ENCODE peak calls at places on chromosomes 11 and 22, in four cellular contexts. Q, X, E and R are unnamed samples. For H3K27me3, the result is how much of the 10 kb centered on the place peaks cover.

GRCh38 chr22:48431536-48432315 is 1395.9 kb downstream of the BRD1 start:
- DNase-seq in Q (no peak), E (no peak), X (no peak), R (no peak)

GRCh38 chr22:47591016-47591415 is 828.6 kb downstream of the TBC1D22A start:
- DNase-seq in Q (no peak), E (no peak), X (no peak), R (no peak)

GRCh38 chr11:13140873-13141655 is 131.9 kb downstream of the RASSF10 start:
- DNase-seq in X (no peak), E (no peak), Q (peak), R (no peak)

GRCh38 chr11:126339866-126340434 is 15.5 kb upstream of the ST3GAL4 start:
- DNase-seq in X (peak), E (no peak), Q (peak), R (no peak)

GRCh38 chr22:37254206-37254866 is 10.3 kb upstream of the RAC2 start:
- DNase-seq in E (no peak), X (no peak), Q (peak), R (no peak)

GRCh38 chr11:46718155-46719019 is 626 bp upstream of the F2 start:
- DNase-seq in X (no peak), E (no peak), Q (no peak), R (no peak)

GRCh38 chr11:125952973-125953372 is 7.1 kb downstream of the VSIG10L2 start:
- DNase-seq in Q (peak), E (no peak), X (peak), R (no peak)

GRCh38 chr22:38074181-38075104 is 9.5 kb downstream of the SLC16A8 start:
- DNase-seq in Q (no peak), E (no peak), X (no peak), R (no peak)

GRCh38 chr11:80167766-80168165 is 726.9 kb upstream of the TENM4 start:
- DNase-seq in Q (peak), E (no peak), X (no peak), R (peak)

GRCh38 chr22:48748860-48749554 is 1078.7 kb downstream of the BRD1 start:
- DNase-seq in Q (no peak), X (no peak), E (no peak), R (no peak)

GRCh38 chr11:17063171-17064002 is 14.1 kb downstream of the RPS13 start:
- DNase-seq in E (no peak), Q (peak), X (peak), R (peak)

GRCh38 chr22:23823331-23823791 is 15.4 kb downstream of the DERL3 start:
- DNase-seq in E (no peak), X (no peak), Q (no peak), R (no peak)

GRCh38 chr11:58640386-58641023 is 18.0 kb downstream of the CNTF start:
- DNase-seq in Q (no peak), E (peak), X (no peak), R (no peak)

GRCh38 chr11:44621784-44622183 is 56.3 kb downstream of the CD82 start:
- DNase-seq in Q (no peak), E (no peak), X (no peak), R (no peak)

GRCh38 chr11:57476223-57476882 is 16.0 kb downstream of the RTN4RL2 start:
- DNase-seq in X (peak), Q (no peak), E (no peak), R (no peak)

GRCh38 chr11:8253566-8253965 is 10.1 kb downstream of the LMO1 start:
- DNase-seq in E (no peak), Q (no peak), X (no peak), R (no peak)

GRCh38 chr22:39316440-39317083 is 2.9 kb downstream of the RPL3 start:
- DNase-seq in Q (peak), E (peak), X (peak), R (peak)

GRCh38 chr11:45926001-45926401 is 3.5 kb downstream of the LARGE2 start:
- DNase-seq in X (no peak), E (no peak), Q (no peak), R (no peak)

GRCh38 chr22:19610518-19611253 is 86.5 kb upstream of the CLDN5 start:
- DNase-seq in Q (no peak), X (no peak), E (no peak), R (no peak)

GRCh38 chr11:106794058-106794457 is 224.2 kb downstream of the GUCY1A2 start:
- DNase-seq in Q (peak), X (no peak), E (no peak), R (no peak)

GRCh38 chr11:69131644-69132300 is 24.0 kb upstream of the SMIM38 start:
- DNase-seq in E (no peak), X (peak), Q (peak), R (peak)

GRCh38 chr11:104946907-104947306 is 21.5 kb downstream of the CASP4 start:
- DNase-seq in X (no peak), Q (peak), E (peak), R (peak)

GRCh38 chr22:39617342-39617741 is 46.8 kb downstream of the CACNA1I start:
- DNase-seq in X (no peak), E (no peak), Q (no peak), R (no peak)

GRCh38 chr11:43989162-43989961 is 46.9 kb downstream of the C11orf96 start:
- DNase-seq in E (no peak), X (peak), Q (no peak), R (no peak)

GRCh38 chr11:70078095-70078795 is at the start of gene ANO1:
- DNase-seq in E (no peak), Q (peak), X (peak), R (no peak)

GRCh38 chr11:17603056-17603825 is 56.2 kb downstream of the OTOG start:
- DNase-seq in E (no peak), Q (no peak), X (no peak), R (no peak)

GRCh38 chr11:125168875-125169537 is 4.5 kb downstream of the PKNOX2 start:
- DNase-seq in X (no peak), Q (no peak), E (no peak), R (no peak)

GRCh38 chr11:38553033-38553432 is 1955.0 kb upstream of the RAG2 start:
- DNase-seq in X (no peak), E (no peak), Q (no peak), R (no peak)

GRCh38 chr22:32911526-32911925 is 110.0 kb downstream of the TIMP3 start:
- DNase-seq in X (no peak), E (no peak), Q (no peak), R (no peak)

GRCh38 chr22:26139320-26139719 is 29.9 kb upstream of the SEZ6L start:
- DNase-seq in E (no peak), Q (no peak), X (peak), R (no peak)

GRCh38 chr22:49554741-49555140 is 272.9 kb downstream of the BRD1 start:
- DNase-seq in Q (no peak), E (no peak), X (no peak), R (no peak)

DNA sequence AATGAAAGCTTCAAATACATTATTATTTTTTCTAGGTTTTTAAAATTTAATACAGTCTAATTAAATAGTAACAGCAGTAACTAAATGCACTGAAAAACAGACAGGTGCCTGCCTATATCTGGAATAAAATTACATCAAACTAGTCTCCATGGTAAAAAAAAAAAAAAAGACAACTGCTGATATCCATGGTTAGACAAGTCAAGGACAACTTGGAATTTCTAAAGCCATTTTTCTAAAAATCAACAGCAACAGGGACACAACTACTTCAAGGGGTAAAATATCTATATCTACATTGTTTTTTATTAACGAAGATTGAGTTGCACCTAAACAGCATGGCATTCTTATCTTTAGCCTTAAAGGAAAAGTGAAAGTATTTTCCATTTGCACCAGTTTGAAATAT is 74.7 kb upstream of the VPREB1 start:
- DNase-seq in Q (no peak), E (no peak), X (no peak), R (no peak)
- H3K27me3 ChIP-seq in Q (under half), E (under half), X (under half), R (under half)

GRCh38 chr22:50606126-50606525 is 5.5 kb downstream of the MAPK8IP2 start:
- DNase-seq in Q (no peak), X (no peak), E (no peak), R (no peak)
- H3K27me3 ChIP-seq in Q (under half), X (under half), E (under half), R (under half)

GRCh38 chr11:72591023-72591422 is 83.2 kb downstream of the PDE2A start:
- DNase-seq in Q (no peak), E (no peak), X (no peak), R (no peak)
- H3K27me3 ChIP-seq in Q (half or more), E (under half), X (under half), R (under half)

GRCh38 chr11:65785329-65786007 is 1.4 kb upstream of the OVOL1 start:
- DNase-seq in X (no peak), E (no peak), Q (no peak), R (no peak)
- H3K27me3 ChIP-seq in X (under half), E (under half), Q (under half), R (under half)

DNA sequence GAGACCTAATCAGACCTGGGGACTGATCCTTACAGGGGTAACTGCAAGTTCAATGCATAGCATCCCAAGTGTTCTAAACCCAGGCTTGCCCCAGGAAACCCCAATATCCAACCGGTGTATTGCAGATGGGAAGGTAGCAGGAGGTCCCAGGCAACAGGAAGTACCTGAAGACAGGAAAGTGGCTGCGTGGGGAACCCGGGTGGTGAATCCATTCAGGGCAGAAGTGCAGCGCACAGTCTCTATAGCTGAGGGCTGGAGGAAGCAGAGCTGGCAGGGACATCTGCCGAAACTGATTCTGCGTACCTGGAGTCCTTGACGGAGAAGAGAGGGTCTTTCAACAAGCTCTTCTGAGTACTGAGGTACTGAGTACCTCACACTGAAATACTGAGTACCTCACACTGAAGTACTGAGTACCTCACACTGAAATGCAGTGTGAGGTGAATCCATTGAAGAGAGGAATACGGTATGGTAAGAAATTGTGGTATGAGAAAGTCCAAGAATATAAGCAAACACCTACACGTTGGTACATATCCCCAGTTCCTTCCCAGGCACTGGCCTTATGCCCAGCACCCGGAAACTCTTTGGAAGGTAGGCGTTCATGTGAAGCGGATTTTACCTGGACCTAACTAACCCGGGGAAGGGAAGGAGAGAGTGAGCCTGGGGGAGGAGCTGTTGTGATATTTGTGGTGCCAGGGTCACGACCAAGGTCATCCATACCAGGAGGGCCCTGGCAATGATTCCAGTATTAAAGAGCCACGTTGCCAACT is 20.1 kb downstream of the SCN4B start:
- DNase-seq in X (no peak), E (no peak), Q (no peak), R (no peak)
- H3K27me3 ChIP-seq in X (under half), E (under half), Q (under half), R (under half)